ENCODE peak calls at places on chromosome 20, in six cellular contexts. I is HepG2; T is activated naive CD4-positive, alpha-beta T cell treated with anti-CD3 and anti-CD28 coated beads, Interleukin-2, amount 10 ng/mL, durations not matched to agents 7 days and 5 days; H is LoVo; S is HTR-8/SVneo; A is T-helper 2 cell. X is an unnamed sample.

GRCh38 chr20:63438121-63438520 is 34.3 kb downstream of the KCNQ2 start:
- DNase-seq in H (no peak), T (no peak), I (no peak), S (no peak), A (no peak), X (no peak)

GRCh38 chr20:41655966-41656685 is 37.9 kb upstream of the CHD6 start:
- DNase-seq in A (no peak), S (no peak), I (no peak), H (no peak), T (no peak), X (no peak)

GRCh38 chr20:34952676-34953075 is 2.9 kb downstream of the GSS start:
- DNase-seq in S (no peak), A (no peak), I (no peak), T (no peak), H (no peak), X (peak)

GRCh38 chr20:48928832-48929725 is 7.6 kb downstream of the ARFGEF2 start:
- DNase-seq in T (no peak), H (no peak), S (no peak), A (no peak), I (no peak), X (no peak)

GRCh38 chr20:46801003-46801702 is 91.7 kb downstream of the SLC2A10 start:
- DNase-seq in H (no peak), S (no peak), I (peak), T (no peak), A (no peak), X (peak)

GRCh38 chr20:51388227-51388626 is 154.3 kb downstream of the NFATC2 start:
- DNase-seq in T (no peak), A (no peak), I (no peak), S (peak), H (peak), X (peak)

GRCh38 chr20:62382306-62383198 is 4.4 kb upstream of the RPS21 start:
- DNase-seq in A (peak), I (peak), S (peak), H (peak), T (peak), X (no peak)

GRCh38 chr20:2162125-2162822 is 60.6 kb downstream of the STK35 start:
- DNase-seq in S (no peak), H (no peak), I (no peak), T (no peak), A (no peak), X (no peak)

GRCh38 chr20:60058869-60059268 is 100.6 kb downstream of the CDH26 start:
- DNase-seq in T (no peak), I (no peak), S (no peak), H (no peak), A (no peak), X (no peak)

GRCh38 chr20:36097751-36098151 is 56.8 kb upstream of the EPB41L1 start:
- DNase-seq in S (no peak), A (no peak), T (no peak), I (no peak), H (no peak), X (no peak)

GRCh38 chr20:47784599-47785320 is 521 bp downstream of the SULF2 start:
- DNase-seq in S (peak), I (peak), A (no peak), H (peak), T (no peak), X (peak)

GRCh38 chr20:24465730-24466129 is 3.7 kb upstream of the SYNDIG1 start:
- DNase-seq in S (no peak), H (no peak), I (no peak), T (no peak), A (no peak), X (no peak)

GRCh38 chr20:49712918-49713778 is 530 bp downstream of the B4GALT5 start:
- DNase-seq in A (peak), I (no peak), T (peak), H (no peak), S (peak), X (no peak)

GRCh38 chr20:14219801-14220461 is 117.5 kb downstream of the FLRT3 start:
- DNase-seq in H (peak), S (no peak), T (no peak), A (no peak), I (no peak), X (peak)

GRCh38 chr20:2178328-2179232 is 77.0 kb downstream of the STK35 start:
- DNase-seq in H (no peak), S (no peak), A (no peak), T (no peak), I (no peak), X (no peak)

GRCh38 chr20:50292324-50293243 is 102.0 kb downstream of the CEBPB start:
- DNase-seq in T (peak), S (peak), I (peak), A (no peak), H (peak), X (no peak)

GRCh38 chr20:58447733-58448391 is 58.8 kb downstream of the VAPB start:
- DNase-seq in A (peak), H (peak), I (peak), S (peak), T (peak), X (no peak)

GRCh38 chr20:4835244-4836177 is 113.8 kb downstream of the PRND start:
- DNase-seq in I (no peak), T (no peak), A (no peak), H (no peak), S (no peak), X (no peak)

GRCh38 chr20:24702501-24703283 is 233.3 kb downstream of the SYNDIG1 start:
- DNase-seq in I (no peak), T (no peak), A (no peak), H (no peak), S (no peak), X (no peak)

GRCh38 chr20:40010483-40010882 is 678.6 kb downstream of the MAFB start:
- DNase-seq in H (no peak), A (no peak), T (no peak), I (no peak), S (no peak), X (no peak)

GRCh38 chr20:4829494-4830211 is 107.9 kb downstream of the PRND start:
- DNase-seq in H (no peak), A (no peak), S (no peak), T (no peak), I (no peak), X (no peak)

GRCh38 chr20:45951925-45952834 is 17.7 kb downstream of the PCIF1 start:
- DNase-seq in I (no peak), S (no peak), A (no peak), H (no peak), T (no peak), X (no peak)

GRCh38 chr20:24027229-24027628 is 38.6 kb upstream of the GGTLC1 start:
- DNase-seq in T (peak), I (no peak), S (no peak), A (peak), H (no peak), X (no peak)

GRCh38 chr20:14957416-14957815 is 620.0 kb upstream of the FLRT3 start:
- DNase-seq in T (no peak), S (no peak), H (no peak), I (no peak), A (no peak), X (no peak)

GRCh38 chr20:4227085-4227821 is 211.9 kb upstream of the RNF24 start:
- DNase-seq in T (no peak), H (peak), I (peak), S (no peak), A (no peak), X (no peak)

GRCh38 chr20:24381886-24382285 is 87.5 kb upstream of the SYNDIG1 start:
- DNase-seq in S (no peak), A (no peak), H (no peak), T (no peak), I (no peak), X (no peak)

GRCh38 chr20:62202676-62203377 is 17.3 kb downstream of the HRH3 start:
- DNase-seq in I (no peak), H (no peak), A (no peak), S (no peak), T (no peak), X (no peak)

GRCh38 chr20:45070932-45071632 is 29.8 kb downstream of the KCNS1 start:
- DNase-seq in T (no peak), I (no peak), A (no peak), S (peak), H (no peak), X (peak)

GRCh38 chr20:63701329-63702035 is 5.0 kb downstream of the TNFRSF6B start:
- DNase-seq in T (peak), I (no peak), S (no peak), H (no peak), A (no peak), X (no peak)

GRCh38 chr20:6599876-6600275 is 167.6 kb upstream of the BMP2 start:
- DNase-seq in A (no peak), T (no peak), S (no peak), H (no peak), I (no peak), X (peak)

GRCh38 chr20:50418890-50419642 is 91.1 kb upstream of the PTPN1 start:
- DNase-seq in A (no peak), H (no peak), S (no peak), I (no peak), T (no peak), X (no peak)

GRCh38 chr20:47348539-47349142 is 7.9 kb downstream of the ZMYND8 start:
- DNase-seq in I (no peak), H (no peak), S (no peak), T (no peak), A (no peak), X (no peak)

GRCh38 chr20:35595456-35595855 is 20.2 kb upstream of the SPAG4 start:
- DNase-seq in T (no peak), S (no peak), I (no peak), A (no peak), H (no peak), X (no peak)

GRCh38 chr20:47558295-47558694 is 56.6 kb downstream of the NCOA3 start:
- DNase-seq in I (no peak), T (no peak), A (no peak), S (no peak), H (no peak), X (no peak)

GRCh38 chr20:4053516-4053919 is 38.2 kb upstream of the RNF24 start:
- DNase-seq in H (no peak), A (no peak), S (no peak), T (no peak), I (no peak), X (peak)

X was measured in foreskin keratinocyte.